ENCODE peak calls at places on chromosomes 6 and 20, in five cellular contexts. One of them, this sample, is unnamed.
A peak's percentile ranks its signal among the peaks of the same experiment; 100 is the strongest.

GRCh38 chr6:12955996-12956395 is 239.4 kb downstream of the PHACTR1 start:
- DNase-seq in fibroblast of the aortic adventitia: no peak
- DNase-seq in dorsolateral prefrontal cortex: no peak
- DNase-seq in kidney glomerular epithelial cell: no peak
- DNase-seq in NCI-H187: no peak
- DNase-seq in this sample: no peak

GRCh38 chr6:136551103-136551502 is 881 bp upstream of the MAP7 start:
- DNase-seq in fibroblast of the aortic adventitia: no peak
- DNase-seq in dorsolateral prefrontal cortex: no peak
- DNase-seq in kidney glomerular epithelial cell: peak; percentile 49
- DNase-seq in NCI-H187: no peak
- DNase-seq in this sample: peak; percentile 33

GRCh38 chr6:112933947-112934346 is 586.8 kb downstream of the RFPL4B start:
- DNase-seq in fibroblast of the aortic adventitia: no peak
- DNase-seq in dorsolateral prefrontal cortex: no peak
- DNase-seq in kidney glomerular epithelial cell: no peak
- DNase-seq in NCI-H187: no peak
- DNase-seq in this sample: no peak

GRCh38 chr6:114194362-114195343 is 148.2 kb downstream of the HS3ST5 start:
- DNase-seq in fibroblast of the aortic adventitia: peak; percentile 46
- DNase-seq in dorsolateral prefrontal cortex: no peak
- DNase-seq in kidney glomerular epithelial cell: no peak
- DNase-seq in NCI-H187: no peak
- DNase-seq in this sample: no peak

GRCh38 chr6:163149535-163149848 is 265.0 kb upstream of the QKI start:
- DNase-seq in fibroblast of the aortic adventitia: no peak
- DNase-seq in dorsolateral prefrontal cortex: no peak
- DNase-seq in kidney glomerular epithelial cell: no peak
- DNase-seq in NCI-H187: no peak
- DNase-seq in this sample: no peak

GRCh38 chr6:52285174-52286068 is 879 bp upstream of the MCM3 start:
- DNase-seq in fibroblast of the aortic adventitia: peak; percentile 74
- DNase-seq in dorsolateral prefrontal cortex: no peak
- DNase-seq in kidney glomerular epithelial cell: no peak
- DNase-seq in NCI-H187: no peak
- DNase-seq in this sample: peak; percentile 41

GRCh38 chr6:164927288-164928040 is 381.9 kb downstream of the C6orf118 start:
- DNase-seq in fibroblast of the aortic adventitia: peak; percentile 54
- DNase-seq in dorsolateral prefrontal cortex: peak; percentile 89
- DNase-seq in kidney glomerular epithelial cell: peak; percentile 62
- DNase-seq in NCI-H187: no peak
- DNase-seq in this sample: peak; percentile 59

GRCh38 chr6:23228439-23229024 is 659.2 kb downstream of the HDGFL1 start:
- DNase-seq in fibroblast of the aortic adventitia: no peak
- DNase-seq in dorsolateral prefrontal cortex: no peak
- DNase-seq in kidney glomerular epithelial cell: no peak
- DNase-seq in NCI-H187: no peak
- DNase-seq in this sample: no peak

GRCh38 chr20:47545499-47545898 is 43.8 kb downstream of the NCOA3 start:
- DNase-seq in fibroblast of the aortic adventitia: no peak
- DNase-seq in dorsolateral prefrontal cortex: no peak
- DNase-seq in kidney glomerular epithelial cell: no peak
- DNase-seq in NCI-H187: no peak
- DNase-seq in this sample: no peak